ENCODE peak calls at places on chromosomes 3 and 15, in five cellular contexts. One of them, this sample, is unnamed.

GRCh38 chr3:122893754-122894668 is 99.1 kb downstream of the SLC49A4 start:
- DNase-seq in uterus: no peak
- DNase-seq in activated T-helper 1 cell treated with Interleukin-2 at 50 U/mL for 16 hours: no peak
- DNase-seq in GM04503: peak
- DNase-seq in hippocampal formation: no peak
- DNase-seq in this sample: no peak

GRCh38 chr3:18389108-18389733 is 35.9 kb downstream of the SATB1 start:
- DNase-seq in activated T-helper 1 cell treated with Interleukin-2 at 50 U/mL for 16 hours: no peak
- DNase-seq in uterus: no peak
- DNase-seq in GM04503: no peak
- DNase-seq in hippocampal formation: no peak
- DNase-seq in this sample: no peak

GRCh38 chr3:69543080-69543429 is 157.2 kb upstream of the FRMD4B start:
- DNase-seq in GM04503: no peak
- DNase-seq in activated T-helper 1 cell treated with Interleukin-2 at 50 U/mL for 16 hours: no peak
- DNase-seq in uterus: no peak
- DNase-seq in hippocampal formation: no peak
- DNase-seq in this sample: no peak

GRCh38 chr3:54960736-54961135 is 32.9 kb upstream of the LRTM1 start:
- DNase-seq in hippocampal formation: no peak
- DNase-seq in uterus: no peak
- DNase-seq in activated T-helper 1 cell treated with Interleukin-2 at 50 U/mL for 16 hours: no peak
- DNase-seq in GM04503: no peak
- DNase-seq in this sample: no peak

GRCh38 chr15:40051616-40052415 is 12.8 kb upstream of the SRP14 start:
- DNase-seq in hippocampal formation: no peak
- DNase-seq in GM04503: no peak
- DNase-seq in activated T-helper 1 cell treated with Interleukin-2 at 50 U/mL for 16 hours: no peak
- DNase-seq in uterus: no peak
- DNase-seq in this sample: no peak

GRCh38 chr3:52453496-52454234 is at the start of gene TNNC1:
- DNase-seq in uterus: no peak
- DNase-seq in GM04503: no peak
- DNase-seq in activated T-helper 1 cell treated with Interleukin-2 at 50 U/mL for 16 hours: no peak
- DNase-seq in hippocampal formation: no peak
- DNase-seq in this sample: peak

GRCh38 chr3:183318846-183319770 is 66.1 kb downstream of the B3GNT5 start:
- DNase-seq in GM04503: no peak
- DNase-seq in hippocampal formation: no peak
- DNase-seq in activated T-helper 1 cell treated with Interleukin-2 at 50 U/mL for 16 hours: no peak
- DNase-seq in uterus: no peak
- DNase-seq in this sample: no peak

GRCh38 chr3:45665101-45665572 is 24.1 kb upstream of the SACM1L start:
- DNase-seq in GM04503: no peak
- DNase-seq in activated T-helper 1 cell treated with Interleukin-2 at 50 U/mL for 16 hours: peak
- DNase-seq in hippocampal formation: no peak
- DNase-seq in uterus: no peak
- DNase-seq in this sample: no peak

GRCh38 chr3:195034541-195034940 is 236.4 kb downstream of the XXYLT1 start:
- DNase-seq in hippocampal formation: no peak
- DNase-seq in GM04503: no peak
- DNase-seq in uterus: no peak
- DNase-seq in activated T-helper 1 cell treated with Interleukin-2 at 50 U/mL for 16 hours: no peak
- DNase-seq in this sample: no peak

GRCh38 chr3:113268306-113268705 is 56.9 kb downstream of the BOC start:
- DNase-seq in GM04503: no peak
- DNase-seq in uterus: no peak
- DNase-seq in hippocampal formation: no peak
- DNase-seq in activated T-helper 1 cell treated with Interleukin-2 at 50 U/mL for 16 hours: no peak
- DNase-seq in this sample: no peak

GRCh38 chr3:171950373-171950772 is 89.0 kb upstream of the FNDC3B start:
- DNase-seq in uterus: no peak
- DNase-seq in GM04503: no peak
- DNase-seq in activated T-helper 1 cell treated with Interleukin-2 at 50 U/mL for 16 hours: no peak
- DNase-seq in hippocampal formation: no peak
- DNase-seq in this sample: no peak

GRCh38 chr15:75884041-75884440 is 19.6 kb upstream of the FBXO22 start:
- DNase-seq in uterus: no peak
- DNase-seq in activated T-helper 1 cell treated with Interleukin-2 at 50 U/mL for 16 hours: no peak
- DNase-seq in hippocampal formation: no peak
- DNase-seq in GM04503: peak
- DNase-seq in this sample: no peak

GRCh38 chr3:111749171-111750170 is 109.6 kb upstream of the PHLDB2 start:
- DNase-seq in GM04503: no peak
- DNase-seq in activated T-helper 1 cell treated with Interleukin-2 at 50 U/mL for 16 hours: no peak
- DNase-seq in hippocampal formation: no peak
- DNase-seq in uterus: no peak
- DNase-seq in this sample: no peak

GRCh38 chr3:129605593-129606521 is 619 bp downstream of the PLXND1 start:
- DNase-seq in hippocampal formation: no peak
- DNase-seq in GM04503: no peak
- DNase-seq in activated T-helper 1 cell treated with Interleukin-2 at 50 U/mL for 16 hours: peak
- DNase-seq in uterus: peak
- DNase-seq in this sample: peak

GRCh38 chr3:22431334-22431733 is 680.3 kb upstream of the ZNF385D start:
- DNase-seq in uterus: no peak
- DNase-seq in GM04503: no peak
- DNase-seq in activated T-helper 1 cell treated with Interleukin-2 at 50 U/mL for 16 hours: no peak
- DNase-seq in hippocampal formation: no peak
- DNase-seq in this sample: no peak

GRCh38 chr3:55664387-55664786 is 177.3 kb upstream of the WNT5A start:
- DNase-seq in uterus: no peak
- DNase-seq in hippocampal formation: no peak
- DNase-seq in GM04503: no peak
- DNase-seq in activated T-helper 1 cell treated with Interleukin-2 at 50 U/mL for 16 hours: no peak
- DNase-seq in this sample: no peak

GRCh38 chr3:195059471-195060216 is 211.3 kb downstream of the XXYLT1 start:
- DNase-seq in uterus: no peak
- DNase-seq in hippocampal formation: no peak
- DNase-seq in GM04503: no peak
- DNase-seq in activated T-helper 1 cell treated with Interleukin-2 at 50 U/mL for 16 hours: no peak
- DNase-seq in this sample: no peak

GRCh38 chr3:34011171-34012101 is 213.0 kb downstream of the PDCD6IP start:
- DNase-seq in hippocampal formation: no peak
- DNase-seq in GM04503: no peak
- DNase-seq in activated T-helper 1 cell treated with Interleukin-2 at 50 U/mL for 16 hours: no peak
- DNase-seq in uterus: no peak
- DNase-seq in this sample: no peak

GRCh38 chr15:41790756-41791546 is 16.7 kb downstream of the MAPKBP1 start:
- DNase-seq in hippocampal formation: no peak
- DNase-seq in uterus: no peak
- DNase-seq in activated T-helper 1 cell treated with Interleukin-2 at 50 U/mL for 16 hours: no peak
- DNase-seq in GM04503: peak
- DNase-seq in this sample: peak

GRCh38 chr3:124467980-124468902 is 262.0 kb upstream of the UMPS start:
- DNase-seq in uterus: peak
- DNase-seq in activated T-helper 1 cell treated with Interleukin-2 at 50 U/mL for 16 hours: no peak
- DNase-seq in GM04503: no peak
- DNase-seq in hippocampal formation: peak
- DNase-seq in this sample: peak

GRCh38 chr3:101828289-101828688 is 21.0 kb upstream of the NFKBIZ start:
- DNase-seq in hippocampal formation: no peak
- DNase-seq in uterus: no peak
- DNase-seq in GM04503: no peak
- DNase-seq in activated T-helper 1 cell treated with Interleukin-2 at 50 U/mL for 16 hours: no peak
- DNase-seq in this sample: no peak

GRCh38 chr15:80185152-80185551 is 32.4 kb downstream of the FAH start:
- DNase-seq in uterus: no peak
- DNase-seq in hippocampal formation: no peak
- DNase-seq in activated T-helper 1 cell treated with Interleukin-2 at 50 U/mL for 16 hours: no peak
- DNase-seq in GM04503: no peak
- DNase-seq in this sample: no peak

GRCh38 chr3:18499256-18499655 is 74.1 kb upstream of the SATB1 start:
- DNase-seq in hippocampal formation: no peak
- DNase-seq in GM04503: no peak
- DNase-seq in uterus: no peak
- DNase-seq in activated T-helper 1 cell treated with Interleukin-2 at 50 U/mL for 16 hours: no peak
- DNase-seq in this sample: no peak

GRCh38 chr3:55507808-55508207 is 20.7 kb upstream of the WNT5A start:
- DNase-seq in hippocampal formation: no peak
- DNase-seq in GM04503: no peak
- DNase-seq in activated T-helper 1 cell treated with Interleukin-2 at 50 U/mL for 16 hours: no peak
- DNase-seq in uterus: no peak
- DNase-seq in this sample: no peak

GRCh38 chr15:99010743-99011142 is 3.2 kb upstream of the PGPEP1L start:
- DNase-seq in GM04503: no peak
- DNase-seq in uterus: no peak
- DNase-seq in hippocampal formation: no peak
- DNase-seq in activated T-helper 1 cell treated with Interleukin-2 at 50 U/mL for 16 hours: no peak
- DNase-seq in this sample: no peak

GRCh38 chr3:14227866-14228265 is 49.2 kb downstream of the LSM3 start:
- DNase-seq in activated T-helper 1 cell treated with Interleukin-2 at 50 U/mL for 16 hours: no peak
- DNase-seq in uterus: no peak
- DNase-seq in hippocampal formation: no peak
- DNase-seq in GM04503: no peak
- DNase-seq in this sample: no peak

GRCh38 chr3:178079966-178080365 is 456.3 kb upstream of the KCNMB2 start:
- DNase-seq in uterus: no peak
- DNase-seq in hippocampal formation: no peak
- DNase-seq in GM04503: no peak
- DNase-seq in activated T-helper 1 cell treated with Interleukin-2 at 50 U/mL for 16 hours: no peak
- DNase-seq in this sample: no peak

GRCh38 chr3:58020740-58021071 is 12.5 kb downstream of the FLNB start:
- DNase-seq in GM04503: no peak
- DNase-seq in uterus: no peak
- DNase-seq in hippocampal formation: no peak
- DNase-seq in activated T-helper 1 cell treated with Interleukin-2 at 50 U/mL for 16 hours: no peak
- DNase-seq in this sample: no peak

GRCh38 chr3:32082727-32083126 is 23.7 kb upstream of the GPD1L start:
- DNase-seq in hippocampal formation: no peak
- DNase-seq in GM04503: no peak
- DNase-seq in activated T-helper 1 cell treated with Interleukin-2 at 50 U/mL for 16 hours: no peak
- DNase-seq in uterus: no peak
- DNase-seq in this sample: no peak

GRCh38 chr3:136135039-136135802 is 60.9 kb downstream of the MSL2 start:
- DNase-seq in hippocampal formation: no peak
- DNase-seq in GM04503: no peak
- DNase-seq in uterus: no peak
- DNase-seq in activated T-helper 1 cell treated with Interleukin-2 at 50 U/mL for 16 hours: no peak
- DNase-seq in this sample: no peak

GRCh38 chr3:139339219-139339906 is 4.5 kb upstream of the MRPS22 start:
- DNase-seq in GM04503: no peak
- DNase-seq in activated T-helper 1 cell treated with Interleukin-2 at 50 U/mL for 16 hours: no peak
- DNase-seq in uterus: no peak
- DNase-seq in hippocampal formation: no peak
- DNase-seq in this sample: no peak

GRCh38 chr3:97961276-97961623 is 11.0 kb downstream of the RIOX2 start:
- DNase-seq in hippocampal formation: no peak
- DNase-seq in uterus: no peak
- DNase-seq in activated T-helper 1 cell treated with Interleukin-2 at 50 U/mL for 16 hours: no peak
- DNase-seq in GM04503: no peak
- DNase-seq in this sample: no peak

GRCh38 chr15:38560456-38560926 is 4.1 kb downstream of the RASGRP1 start:
- DNase-seq in activated T-helper 1 cell treated with Interleukin-2 at 50 U/mL for 16 hours: no peak
- DNase-seq in GM04503: no peak
- DNase-seq in hippocampal formation: no peak
- DNase-seq in uterus: no peak
- DNase-seq in this sample: no peak

GRCh38 chr3:37646865-37647264 is 214.8 kb upstream of the CTDSPL start:
- DNase-seq in hippocampal formation: no peak
- DNase-seq in GM04503: no peak
- DNase-seq in activated T-helper 1 cell treated with Interleukin-2 at 50 U/mL for 16 hours: no peak
- DNase-seq in uterus: no peak
- DNase-seq in this sample: no peak

GRCh38 chr15:99507732-99508571 is 57.8 kb upstream of the MEF2A start:
- DNase-seq in activated T-helper 1 cell treated with Interleukin-2 at 50 U/mL for 16 hours: no peak
- DNase-seq in GM04503: no peak
- DNase-seq in uterus: peak
- DNase-seq in hippocampal formation: no peak
- DNase-seq in this sample: peak

GRCh38 chr3:114319453-114319852 is 25.6 kb downstream of the TIGIT start:
- DNase-seq in activated T-helper 1 cell treated with Interleukin-2 at 50 U/mL for 16 hours: no peak
- DNase-seq in uterus: no peak
- DNase-seq in GM04503: peak
- DNase-seq in hippocampal formation: no peak
- DNase-seq in this sample: no peak

GRCh38 chr15:93152264-93152884 is 63.4 kb upstream of the RGMA start:
- DNase-seq in hippocampal formation: no peak
- DNase-seq in GM04503: no peak
- DNase-seq in uterus: no peak
- DNase-seq in activated T-helper 1 cell treated with Interleukin-2 at 50 U/mL for 16 hours: peak
- DNase-seq in this sample: no peak

GRCh38 chr3:188133219-188133618 is 20.7 kb upstream of the LPP start:
- DNase-seq in GM04503: no peak
- DNase-seq in uterus: no peak
- DNase-seq in activated T-helper 1 cell treated with Interleukin-2 at 50 U/mL for 16 hours: no peak
- DNase-seq in hippocampal formation: no peak
- DNase-seq in this sample: no peak

GRCh38 chr15:78146437-78147154 is 2.6 kb upstream of the IDH3A start:
- DNase-seq in activated T-helper 1 cell treated with Interleukin-2 at 50 U/mL for 16 hours: no peak
- DNase-seq in GM04503: no peak
- DNase-seq in hippocampal formation: no peak
- DNase-seq in uterus: no peak
- DNase-seq in this sample: no peak